ENCODE peak calls at places on chromosomes 4 and X, in four cellular contexts. M, Z, B and F are unnamed samples.

GRCh38 chr4:150336676-150337412 is 245.1 kb upstream of the MAB21L2 start:
- DNase-seq in M (no peak), B (peak; percentile 46), Z (no peak), F (no peak)

GRCh38 chr4:85741921-85742591 is 267.1 kb downstream of the ARHGAP24 start:
- DNase-seq in M (no peak), B (peak; percentile 64), Z (no peak), F (no peak)

GRCh38 chr4:117957570-117957969 is 76.7 kb upstream of the NDST3 start:
- DNase-seq in M (no peak), Z (no peak), B (no peak), F (no peak)

GRCh38 chr4:187608001-187608421 is 387.6 kb upstream of the ZFP42 start:
- DNase-seq in M (no peak), Z (no peak), B (no peak), F (no peak)

GRCh38 chr4:184962125-184962638 is 56.1 kb upstream of the HELT start:
- DNase-seq in B (no peak), M (no peak), Z (no peak), F (no peak)

GRCh38 chr4:139660518-139661149 is 5.0 kb upstream of the MGST2 start:
- DNase-seq in M (peak; percentile 89), B (no peak), Z (no peak), F (no peak)

GRCh38 chr4:2096073-2096609 is 37.0 kb downstream of the NAT8L start:
- DNase-seq in B (no peak), M (no peak), Z (no peak), F (no peak)

GRCh38 chr4:184364100-184364921 is 110.0 kb downstream of the IRF2 start:
- DNase-seq in Z (no peak), M (peak; percentile 97), B (no peak), F (no peak)

GRCh38 chr4:80219301-80220025 is 22.2 kb downstream of the PRDM8 start:
- DNase-seq in M (no peak), B (peak; percentile 78), Z (no peak), F (peak; percentile 13)

GRCh38 chr4:151670843-151671242 is 90.0 kb downstream of the GATB start:
- DNase-seq in M (no peak), B (no peak), Z (no peak), F (no peak)

GRCh38 chr4:25081866-25082471 is 51.2 kb upstream of the LGI2 start:
- DNase-seq in Z (no peak), B (no peak), M (no peak), F (no peak)

GRCh38 chr4:177489847-177490246 is 47.6 kb upstream of the AGA start:
- DNase-seq in Z (no peak), B (no peak), M (no peak), F (no peak)

GRCh38 chrX:2935364-2935748 is 6.2 kb upstream of the ARSD start:
- DNase-seq in Z (no peak), B (no peak), M (no peak), F (no peak)

GRCh38 chrX:131734621-131735020 is 190.7 kb downstream of the OR13H1 start:
- DNase-seq in Z (peak; percentile 93), M (no peak), B (no peak), F (no peak)

GRCh38 chrX:40170830-40171512 is 73.2 kb upstream of the BCOR start:
- DNase-seq in Z (no peak), M (no peak), B (peak; percentile 54), F (no peak)

GRCh38 chr4:6595897-6596537 is 21.0 kb downstream of the MAN2B2 start:
- DNase-seq in M (no peak), B (peak; percentile 87), Z (no peak), F (peak; percentile 40)

GRCh38 chrX:43881410-43882293 is 598 bp downstream of the MAOB start:
- DNase-seq in M (peak; percentile 87), Z (no peak), B (no peak), F (no peak)

GRCh38 chrX:13685126-13685763 is 3.7 kb upstream of the RAB9A start:
- DNase-seq in B (no peak), M (no peak), Z (no peak), F (no peak)

GRCh38 chr4:107392951-107393350 is 327.1 kb downstream of the PAPSS1 start:
- DNase-seq in M (no peak), Z (no peak), B (no peak), F (no peak)

GRCh38 chr4:128600410-128600809 is 209.1 kb upstream of the JADE1 start:
- DNase-seq in Z (no peak), M (peak; percentile 33), B (no peak), F (no peak)

GRCh38 chrX:155819525-155819924 is 61.6 kb upstream of the VAMP7 start:
- DNase-seq in B (no peak), Z (no peak), M (no peak), F (no peak)

GRCh38 chrX:131746491-131746968 is 202.7 kb downstream of the OR13H1 start:
- DNase-seq in B (peak; percentile 78), Z (peak; percentile 87), M (no peak), F (peak; percentile 57)

GRCh38 chr4:26503427-26503826 is 13.1 kb upstream of the CCKAR start:
- DNase-seq in M (no peak), B (no peak), Z (no peak), F (no peak)

GRCh38 chrX:132146456-132146855 is 18.6 kb upstream of the FRMD7 start:
- DNase-seq in B (no peak), M (peak; percentile 52), Z (no peak), F (no peak)

GRCh38 chr4:73508651-73509050 is 27.1 kb downstream of the AFM start:
- DNase-seq in B (no peak), Z (no peak), M (no peak), F (no peak)

GRCh38 chrX:7054219-7055206 is 93.0 kb upstream of the STS start:
- DNase-seq in M (no peak), Z (no peak), B (no peak), F (no peak)
- TF ChIP-seq BHLHE40 in M (no peak), Z (no peak), B (no peak), F (no peak)

GRCh38 chrX:154776753-154777152 is 14.1 kb downstream of the DKC1 start:
- DNase-seq in M (no peak), Z (no peak), B (no peak), F (no peak)
- TF ChIP-seq TARDBP in M (no peak), Z (no peak), B (no peak), F (no peak)

GRCh38 chrX:69229436-69229835 is 64.2 kb upstream of the PJA1 start:
- DNase-seq in Z (no peak), B (no peak), M (no peak), F (no peak)
- TF ChIP-seq BHLHE40 in Z (no peak), B (no peak), M (no peak), F (no peak)

GRCh38 chrX:150363561-150364346 is 637 bp downstream of the MAMLD1 start:
- DNase-seq in M (no peak), B (no peak), Z (no peak), F (no peak)
- TF ChIP-seq TARDBP in M (no peak), B (no peak), Z (no peak), F (no peak)

DNA sequence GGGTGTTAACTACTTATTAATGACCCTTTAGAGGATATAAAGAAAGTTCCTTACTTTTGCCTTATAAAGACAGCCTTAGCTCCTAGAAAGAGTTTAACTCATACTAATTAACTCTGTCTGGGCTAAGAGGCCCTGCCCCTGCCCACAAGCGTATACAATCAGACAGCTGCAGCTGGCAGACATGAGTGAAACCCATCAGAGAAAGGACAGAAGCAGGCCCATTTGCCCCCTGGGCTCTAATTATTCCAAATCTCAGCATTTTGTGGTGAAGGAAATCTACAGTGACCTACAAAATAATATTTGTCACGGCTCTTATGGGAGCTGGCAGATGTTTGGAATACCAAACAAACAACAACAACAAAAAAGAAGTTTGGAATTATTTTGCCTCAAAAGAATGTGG is 71.8 kb downstream of the CHRDL1 start:
- DNase-seq in M (no peak), Z (no peak), B (no peak), F (no peak)
- TF ChIP-seq BHLHE40 in M (no peak), Z (no peak), B (no peak), F (no peak)

DNA sequence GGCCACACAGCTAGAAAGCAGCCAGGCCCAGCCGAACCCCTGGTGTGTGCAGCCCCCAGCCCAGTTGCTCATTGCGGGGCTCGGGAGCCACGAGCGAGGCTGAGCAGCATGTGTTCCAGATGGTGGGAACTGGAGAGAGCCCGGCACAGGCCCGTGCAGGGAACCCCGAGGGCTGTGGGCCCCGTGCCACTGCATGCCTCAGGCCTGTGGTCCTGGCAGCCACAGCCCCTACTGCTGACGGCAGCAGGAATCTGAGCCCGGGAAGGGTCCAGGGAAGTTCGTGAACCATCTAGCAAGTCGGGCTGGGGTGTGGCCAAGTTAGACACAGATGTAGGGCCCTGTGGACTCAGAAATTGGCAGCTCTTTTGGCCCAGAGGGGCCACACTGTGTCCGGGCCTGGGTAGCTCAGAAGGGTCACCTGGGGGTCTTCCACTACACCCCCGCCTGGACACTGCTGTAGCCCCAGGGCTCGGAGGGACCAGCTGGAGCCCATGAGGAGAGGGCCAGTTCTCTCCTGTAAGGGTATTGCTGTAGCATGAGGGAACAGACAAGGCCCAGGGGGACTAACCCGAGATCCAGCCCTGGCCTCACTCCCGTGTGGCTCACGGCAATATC is 12.1 kb downstream of the HTRA3 start:
- DNase-seq in Z (no peak), M (no peak), B (no peak), F (no peak)
- TF ChIP-seq TARDBP in Z (no peak), M (no peak), B (no peak), F (no peak)

DNA sequence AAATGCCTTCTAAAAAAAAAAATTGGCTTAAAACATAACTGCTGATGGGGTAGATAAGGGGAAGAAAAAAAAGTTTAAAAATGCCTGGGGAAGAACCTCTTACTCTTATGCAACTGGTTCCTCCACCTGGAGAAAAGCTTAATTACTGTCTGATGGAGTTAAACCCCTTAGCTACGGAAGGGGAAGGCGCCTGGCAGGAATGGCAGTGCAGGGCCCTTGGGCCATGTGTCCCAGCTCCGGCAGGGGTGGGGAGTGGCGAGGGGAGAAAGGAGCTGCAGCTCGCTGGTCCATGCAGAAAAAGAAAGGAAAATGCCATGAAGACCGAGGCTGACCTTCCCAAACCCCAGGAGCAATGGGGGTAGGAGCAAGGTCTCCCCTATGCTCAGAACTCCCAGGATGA is 204.6 kb upstream of the CT83 start:
- DNase-seq in Z (no peak), B (no peak), M (no peak), F (no peak)
- TF ChIP-seq BHLHE40 in Z (no peak), B (no peak), M (no peak), F (no peak)

GRCh38 chrX:45714864-45715263 is 514.2 kb upstream of the DIPK2B start:
- DNase-seq in Z (peak; percentile 7), M (no peak), B (no peak), F (no peak)
- TF ChIP-seq TARDBP in Z (no peak), M (no peak), B (no peak), F (no peak)